ENCODE peak calls at places on chromosome 1, in six cellular contexts. L, F, T, M, X and A are unnamed samples.

GRCh38 chr1:108592030-108592759 is 32.3 kb downstream of the EEIG2 start:
- DNase-seq in L (peak), F (no peak), T (no peak), M (peak), X (no peak), A (peak)

GRCh38 chr1:225755668-225756294 is 21.8 kb upstream of the SRP9 start:
- DNase-seq in L (no peak), F (no peak), T (no peak), M (no peak), X (no peak), A (no peak)

GRCh38 chr1:39892611-39893595 is 8.8 kb downstream of the MYCL start:
- DNase-seq in L (peak), F (no peak), T (no peak), M (no peak), X (no peak), A (no peak)

GRCh38 chr1:163398980-163399379 is 77.2 kb downstream of the NUF2 start:
- DNase-seq in L (no peak), F (no peak), T (no peak), M (no peak), X (no peak), A (no peak)

GRCh38 chr1:172727956-172728603 is 69.2 kb downstream of the FASLG start:
- DNase-seq in L (peak), F (peak), T (peak), M (peak), X (peak), A (peak)

GRCh38 chr1:239361403-239361802 is 25.0 kb upstream of the CHRM3 start:
- DNase-seq in L (no peak), F (no peak), T (no peak), M (no peak), X (peak), A (no peak)

GRCh38 chr1:107499139-107499744 is 358.4 kb downstream of the NTNG1 start:
- DNase-seq in L (no peak), F (no peak), T (peak), M (no peak), X (no peak), A (no peak)

GRCh38 chr1:212309967-212310366 is 24.8 kb downstream of the PPP2R5A start:
- DNase-seq in L (no peak), F (no peak), T (no peak), M (no peak), X (no peak), A (no peak)

GRCh38 chr1:36297062-36297461 is 9.1 kb upstream of the SH3D21 start:
- DNase-seq in L (no peak), F (no peak), T (no peak), M (no peak), X (no peak), A (no peak)